ENCODE peak calls at places on chromosomes 6 and 20, in five cellular contexts. P is fibroblast of pulmonary artery, Q is A673, R is adrenal gland, A is psoas muscle. O is an unnamed sample.

GRCh38 chr6:113697642-113698410 is 159.3 kb upstream of the MARCKS start:
- DNase-seq in P (peak), Q (no peak), R (no peak), A (no peak), O (peak)

GRCh38 chr20:1005452-1006027 is 3.4 kb upstream of the RSPO4 start:
- DNase-seq in P (peak), Q (peak), R (no peak), A (no peak), O (peak)

GRCh38 chr20:45337367-45338120 is 10.7 kb downstream of the SDC4 start:
- DNase-seq in P (peak), Q (no peak), R (peak), A (peak), O (peak)

GRCh38 chr6:84876723-84877514 is 112.5 kb upstream of the TBX18 start:
- DNase-seq in P (no peak), Q (no peak), R (no peak), A (no peak), O (no peak)

GRCh38 chr6:121285041-121285440 is 49.2 kb downstream of the TBC1D32 start:
- DNase-seq in P (peak), Q (no peak), R (no peak), A (no peak), O (peak)

GRCh38 chr6:109478848-109479624 is 4.0 kb downstream of the ZBTB24 start:
- DNase-seq in P (no peak), Q (no peak), R (no peak), A (no peak), O (no peak)

GRCh38 chr6:35522660-35523658 is 10.3 kb upstream of the TULP1 start:
- DNase-seq in P (peak), Q (peak), R (peak), A (peak), O (peak)

GRCh38 chr20:43914286-43914685 is 366 bp upstream of the TOX2 start:
- DNase-seq in P (no peak), Q (peak), R (no peak), A (no peak), O (no peak)

GRCh38 chr20:8368680-8369079 is 236.6 kb downstream of the PLCB1 start:
- DNase-seq in P (no peak), Q (no peak), R (no peak), A (no peak), O (no peak)

GRCh38 chr6:6886160-6886885 is 221.4 kb upstream of the RREB1 start:
- DNase-seq in P (no peak), Q (no peak), R (no peak), A (no peak), O (no peak)

GRCh38 chr6:83055366-83055964 is 10.2 kb downstream of the UBE3D start:
- DNase-seq in P (peak), Q (peak), R (peak), A (peak), O (peak)

GRCh38 chr6:3209114-3210023 is 18.1 kb downstream of the TUBB2B start:
- DNase-seq in P (peak), Q (peak), R (peak), A (peak), O (peak)

GRCh38 chr6:44489912-44490604 is 102.6 kb downstream of the CDC5L start:
- DNase-seq in P (peak), Q (no peak), R (peak), A (peak), O (peak)

GRCh38 chr6:89610149-89610642 is 28.4 kb downstream of the LYRM2 start:
- DNase-seq in P (peak), Q (peak), R (peak), A (peak), O (peak)

DNA sequence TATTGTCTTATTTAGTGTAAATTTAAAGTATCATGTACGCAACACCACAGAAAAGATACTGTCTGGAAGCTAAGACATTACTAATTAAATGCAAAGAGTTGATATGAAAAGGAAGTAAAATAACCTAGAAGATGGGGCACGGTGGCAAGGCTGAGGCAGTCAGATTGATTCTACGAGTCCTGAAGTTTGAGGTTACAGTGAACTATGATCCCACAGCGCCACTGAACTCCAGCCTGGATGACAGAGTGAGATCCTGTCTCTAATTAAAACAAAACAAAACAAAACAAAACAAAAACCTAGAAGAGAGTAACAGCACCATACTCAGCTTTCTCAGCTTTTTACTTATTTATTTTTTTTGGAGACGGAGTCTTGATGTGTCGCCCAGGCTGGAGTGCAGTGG is 199.0 kb downstream of the PRKN start:
- DNase-seq in P (no peak), Q (no peak), R (no peak), A (no peak), O (no peak)
- TF ChIP-seq CTCF in P (no peak), Q (no peak), R (no peak), A (no peak), O (no peak)

GRCh38 chr6:157991067-157991432 is 9.4 kb downstream of the SYNJ2 start:
- DNase-seq in P (no peak), Q (no peak), R (no peak), A (no peak), O (no peak)

GRCh38 chr6:157990321-157991066 is 8.8 kb downstream of the SYNJ2 start:
- DNase-seq in P (no peak), Q (peak), R (no peak), A (no peak), O (no peak)

GRCh38 chr6:157988700-157989063 is 7.0 kb downstream of the SYNJ2 start:
- DNase-seq in P (no peak), Q (no peak), R (no peak), A (no peak), O (no peak)

GRCh38 chr6:157987788-157988699 is 6.4 kb downstream of the SYNJ2 start:
- DNase-seq in P (no peak), Q (no peak), R (no peak), A (no peak), O (no peak)

DNA sequence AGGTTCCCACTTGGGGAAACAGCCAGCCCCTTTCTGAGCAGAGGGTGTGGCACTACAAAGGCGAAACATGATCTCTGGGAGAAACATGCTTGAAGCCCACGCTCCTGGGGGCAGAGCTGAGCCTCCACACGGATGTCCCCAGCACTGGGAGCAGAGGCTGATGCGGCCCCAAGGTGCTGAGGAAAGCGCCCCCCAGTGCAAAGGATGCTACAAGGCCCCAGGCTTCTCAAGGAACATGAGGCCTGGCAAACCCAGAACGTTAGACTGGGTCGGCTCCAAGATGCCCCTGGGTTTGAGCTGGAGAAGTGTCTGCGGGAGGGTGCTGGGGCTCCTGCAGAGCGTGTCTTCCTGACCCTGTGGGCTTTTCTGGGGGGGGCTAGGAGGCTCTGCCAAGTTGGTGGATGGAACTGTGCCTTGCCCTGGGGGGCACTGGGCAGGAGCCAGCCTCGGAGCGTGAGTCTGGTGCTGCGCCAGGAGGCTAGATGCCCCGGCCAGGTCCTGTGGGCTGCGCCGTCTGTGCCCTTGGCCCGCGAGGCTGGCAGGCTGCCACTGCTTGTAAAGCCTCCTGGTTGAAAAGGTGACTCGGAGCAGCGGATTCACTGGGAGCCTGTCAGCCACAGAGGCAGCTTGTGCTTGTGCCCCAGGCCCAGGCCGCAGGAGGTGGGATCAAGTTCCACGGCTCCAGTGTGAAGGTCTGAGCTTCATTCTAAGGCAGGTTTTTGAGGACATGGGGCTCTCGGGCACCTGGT is 8.1 kb downstream of the SYNJ2 start:
- DNase-seq in P (peak), Q (peak), R (peak), A (peak), O (peak)
- TF ChIP-seq CTCF in P (no peak), Q (no peak), R (no peak), A (no peak), O (no peak)

DNA sequence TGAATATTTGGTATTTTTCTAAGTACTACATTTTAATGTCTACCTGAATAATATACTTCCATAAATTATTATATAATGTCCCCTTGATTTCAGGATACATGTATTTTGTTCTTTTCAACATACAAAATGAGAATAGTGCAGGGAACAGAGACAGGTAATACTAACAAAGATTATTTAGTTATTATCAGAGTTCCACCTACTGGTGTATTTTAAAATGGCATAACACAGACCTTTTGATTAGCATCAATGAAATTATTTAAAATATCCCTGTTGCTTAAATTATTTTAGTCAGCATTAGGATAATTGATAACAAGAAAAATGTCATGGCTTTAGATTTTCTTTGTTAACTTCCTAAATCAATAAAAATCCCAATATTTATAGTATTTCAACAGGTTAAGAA is 184.0 kb downstream of the PRDM13 start:
- DNase-seq in P (no peak), Q (peak), R (no peak), A (no peak), O (no peak)
- TF ChIP-seq CTCF in P (peak), Q (peak), R (no peak), A (peak), O (no peak)

DNA sequence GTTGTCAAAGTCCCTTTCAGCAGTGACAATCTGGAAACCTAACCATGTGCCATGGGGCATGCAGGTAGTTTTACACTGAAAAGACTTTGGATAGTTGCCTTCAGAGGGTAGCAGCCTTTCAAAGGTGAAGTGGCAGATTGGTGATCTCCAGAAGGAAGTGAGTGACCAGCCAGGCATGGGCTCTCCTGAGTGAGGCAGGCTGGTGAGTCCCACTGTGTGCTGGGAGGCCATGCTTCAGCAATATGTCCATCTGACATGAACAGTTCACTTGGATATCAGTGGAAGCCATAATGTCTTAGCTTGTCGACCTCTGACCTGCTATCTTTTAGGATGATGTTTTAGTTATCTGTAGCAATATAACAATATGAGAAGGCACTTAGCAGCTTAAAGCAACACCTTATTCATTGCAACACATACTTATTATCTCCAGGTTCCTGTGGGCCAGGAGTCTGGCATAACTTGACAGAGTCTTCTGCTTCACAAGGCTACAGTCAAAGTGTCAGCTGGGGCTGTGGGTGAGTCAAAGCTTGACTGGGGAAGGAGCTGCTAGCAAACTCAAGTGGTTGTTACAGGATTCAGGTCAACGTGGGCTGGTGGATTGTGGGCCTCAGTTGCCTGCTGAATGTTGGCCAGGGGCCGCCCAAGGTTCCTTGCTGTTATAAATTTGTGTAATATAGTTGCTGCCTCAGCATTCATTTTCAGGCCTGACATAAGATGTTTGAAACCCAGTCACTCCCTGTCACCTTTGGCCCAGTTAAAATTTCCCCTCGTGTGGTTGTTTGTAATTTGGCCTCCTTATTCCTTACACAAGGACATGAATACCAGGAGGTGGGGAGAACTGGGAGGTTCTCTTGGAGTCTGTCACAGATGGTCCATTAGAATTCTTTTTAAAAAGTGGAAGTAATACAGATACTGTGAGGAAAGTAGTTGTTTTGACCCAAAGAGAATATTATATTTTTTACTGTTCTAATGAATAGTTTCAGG is 100.2 kb downstream of the UST start:
- DNase-seq in P (no peak), Q (no peak), R (no peak), A (no peak), O (peak)
- TF ChIP-seq CTCF in P (no peak), Q (no peak), R (no peak), A (no peak), O (no peak)

DNA sequence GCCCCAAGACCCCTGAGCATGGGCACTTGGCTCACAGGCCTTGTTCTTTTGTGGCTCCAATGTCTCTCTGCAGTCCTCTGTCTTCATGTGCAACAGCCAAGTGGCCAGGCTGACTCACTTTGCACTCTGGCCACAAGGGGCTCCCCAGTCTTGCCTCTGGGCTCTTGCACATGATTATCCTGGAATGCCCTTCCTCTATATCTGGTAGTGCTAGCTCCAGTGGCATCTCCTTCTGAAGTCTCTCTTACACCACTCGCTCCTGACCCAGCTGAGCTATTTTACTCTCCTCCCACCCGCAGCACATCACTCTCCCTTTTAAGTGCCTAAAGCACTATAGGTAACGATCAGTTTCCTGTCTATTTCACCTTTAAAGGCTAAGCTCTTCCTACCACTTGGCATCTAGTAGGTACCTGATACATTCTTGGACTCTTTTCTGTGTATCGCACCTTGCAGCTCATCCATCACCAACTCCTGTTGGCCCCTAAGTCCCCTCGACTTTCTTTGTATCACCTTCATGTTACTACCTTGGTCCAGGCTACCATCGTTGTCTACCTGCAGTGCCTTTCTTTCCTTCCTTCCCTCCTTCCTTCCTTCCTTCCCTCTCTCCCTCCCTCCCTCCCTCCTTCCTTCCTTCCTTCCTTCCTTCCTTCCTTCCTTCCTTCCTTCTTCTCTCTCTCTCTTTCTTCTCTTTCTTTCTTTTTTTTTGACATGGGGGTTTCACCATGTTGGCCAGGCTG is 211.9 kb upstream of the RNF24 start:
- DNase-seq in P (peak), Q (peak), R (peak), A (no peak), O (peak)
- TF ChIP-seq CTCF in P (peak), Q (peak), R (no peak), A (no peak), O (peak)

GRCh38 chr6:33586108-33586640 is 6.1 kb upstream of the BAK1 start:
- DNase-seq in P (no peak), Q (no peak), R (no peak), A (no peak), O (no peak)

GRCh38 chr6:33581186-33581585 is 1.1 kb upstream of the BAK1 start:
- DNase-seq in P (no peak), Q (no peak), R (no peak), A (no peak), O (no peak)

GRCh38 chr6:33584700-33585402 is 4.8 kb upstream of the BAK1 start:
- DNase-seq in P (no peak), Q (no peak), R (no peak), A (no peak), O (no peak)

GRCh38 chr6:33585403-33586107 is 5.5 kb upstream of the BAK1 start:
- DNase-seq in P (peak), Q (peak), R (peak), A (peak), O (peak)

GRCh38 chr6:33583591-33584155 is 3.6 kb upstream of the BAK1 start:
- DNase-seq in P (no peak), Q (peak), R (no peak), A (no peak), O (no peak)
- TF ChIP-seq CTCF in P (peak), Q (peak), R (peak), A (no peak), O (peak)

DNA sequence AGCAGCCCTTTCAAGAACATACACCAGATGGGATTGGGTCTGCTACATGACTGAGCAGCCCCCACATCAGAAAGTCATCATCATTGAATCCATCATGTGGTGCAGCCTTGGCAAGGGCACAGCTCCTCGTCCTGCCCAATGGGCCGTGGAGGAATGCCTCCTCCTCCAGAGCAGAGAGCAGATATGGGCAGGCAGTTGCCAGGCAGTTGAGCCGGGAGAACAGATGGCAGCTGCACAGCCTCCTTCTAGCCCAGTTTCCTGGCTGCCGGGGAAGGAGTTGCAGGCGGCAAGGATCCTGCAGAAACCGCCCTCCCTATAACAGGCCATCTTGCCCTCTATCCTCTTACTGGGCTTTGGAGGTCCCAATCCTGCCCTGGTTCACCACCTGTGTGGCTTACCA is 11.9 kb upstream of the ZFAND3 start:
- DNase-seq in P (no peak), Q (no peak), R (no peak), A (peak), O (no peak)
- TF ChIP-seq CTCF in P (peak), Q (no peak), R (peak), A (peak), O (peak)

GRCh38 chr6:135909737-135910387 is 58.4 kb downstream of the PDE7B start:
- DNase-seq in P (peak), Q (peak), R (peak), A (no peak), O (peak)
- TF ChIP-seq CTCF in P (peak), Q (peak), R (peak), A (peak), O (peak)

GRCh38 chr6:148805767-148806166 is 58.9 kb downstream of the UST start:
- DNase-seq in P (no peak), Q (no peak), R (no peak), A (no peak), O (peak)

GRCh38 chr6:148808786-148809304 is 62.0 kb downstream of the UST start:
- DNase-seq in P (no peak), Q (no peak), R (no peak), A (no peak), O (no peak)

GRCh38 chr6:148803979-148804378 is 57.1 kb downstream of the UST start:
- DNase-seq in P (no peak), Q (no peak), R (no peak), A (no peak), O (no peak)

GRCh38 chr6:148811472-148811871 is 64.6 kb downstream of the UST start:
- DNase-seq in P (no peak), Q (no peak), R (no peak), A (no peak), O (no peak)

DNA sequence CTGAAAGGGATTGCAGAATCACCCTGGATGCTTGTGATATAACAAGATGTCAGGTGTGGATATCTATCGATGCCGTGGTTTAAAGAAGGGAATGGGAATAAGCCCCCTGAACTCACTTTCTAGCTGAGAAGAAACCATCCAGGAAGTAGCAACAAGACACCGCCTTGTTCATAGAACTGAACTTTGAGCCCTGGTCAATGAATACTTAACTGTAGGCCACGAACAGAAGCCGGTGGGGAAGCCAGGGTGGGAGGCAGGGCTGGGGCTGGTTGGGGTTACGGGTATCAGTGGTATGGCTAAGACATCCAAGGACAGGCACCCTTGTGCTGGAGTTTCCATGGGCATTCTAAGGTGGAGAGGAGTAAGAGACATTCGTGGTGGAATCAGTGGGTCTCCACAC is 61.0 kb downstream of the UST start:
- DNase-seq in P (no peak), Q (no peak), R (no peak), A (no peak), O (no peak)
- TF ChIP-seq CTCF in P (no peak), Q (no peak), R (no peak), A (no peak), O (no peak)